ENCODE peak calls at places on chromosome X, in four cellular contexts. Z is foreskin melanocyte, F is GM20000, U is T-helper 1 cell. B is an unnamed sample.

GRCh38 chrX:13876652-13877051 is 59.8 kb upstream of the GPM6B start:
- DNase-seq in Z (peak), F (no peak), U (no peak), B (no peak)

GRCh38 chrX:28717864-28718263 is 130.6 kb downstream of the IL1RAPL1 start:
- DNase-seq in Z (no peak), F (no peak), U (no peak), B (no peak)

GRCh38 chrX:6228720-6229119 is at the start of gene NLGN4X:
- DNase-seq in Z (no peak), F (no peak), U (no peak), B (no peak)

GRCh38 chrX:21176927-21177571 is 197.2 kb upstream of the CNKSR2 start:
- DNase-seq in Z (no peak), F (no peak), U (no peak), B (no peak)

GRCh38 chrX:47321386-47321785 is 49.0 kb upstream of the ZNF157 start:
- DNase-seq in Z (no peak), F (no peak), U (no peak), B (no peak)

GRCh38 chrX:69285881-69286545 is 120.8 kb upstream of the PJA1 start:
- DNase-seq in Z (peak), F (peak), U (no peak), B (peak)

GRCh38 chrX:106952988-106953387 is 32.8 kb downstream of the CLDN2 start:
- DNase-seq in Z (no peak), F (no peak), U (no peak), B (no peak)

GRCh38 chrX:103626855-103627254 is 1.9 kb upstream of the TCEAL1 start:
- DNase-seq in Z (no peak), F (no peak), U (no peak), B (no peak)

GRCh38 chrX:2584216-2584615 is 83.4 kb upstream of the DHRSX start:
- DNase-seq in Z (no peak), F (peak), U (no peak), B (peak)

GRCh38 chrX:151970661-151971060 is 3.8 kb downstream of the GABRE start:
- DNase-seq in Z (no peak), F (no peak), U (no peak), B (no peak)

GRCh38 chrX:136457303-136457917 is 30.3 kb upstream of the BRS3 start:
- DNase-seq in Z (no peak), F (no peak), U (no peak), B (no peak)

GRCh38 chrX:87526281-87526680 is 8.7 kb downstream of the KLHL4 start:
- DNase-seq in Z (no peak), F (no peak), U (no peak), B (no peak)

GRCh38 chrX:11509786-11510185 is 155.9 kb downstream of the ARHGAP6 start:
- DNase-seq in Z (no peak), F (no peak), U (no peak), B (no peak)

GRCh38 chrX:20433376-20433775 is 166.7 kb upstream of the RPS6KA3 start:
- DNase-seq in Z (no peak), F (no peak), U (no peak), B (no peak)

GRCh38 chrX:65894138-65894537 is 145.7 kb downstream of the VSIG4 start:
- DNase-seq in Z (no peak), F (no peak), U (no peak), B (no peak)

GRCh38 chrX:131650637-131651410 is 107.0 kb downstream of the OR13H1 start:
- DNase-seq in Z (no peak), F (no peak), U (no peak), B (no peak)

GRCh38 chrX:125622899-125623298 is 303.2 kb downstream of the TEX13C start:
- DNase-seq in Z (no peak), F (no peak), U (no peak), B (no peak)

GRCh38 chrX:2793752-2794151 is 35.0 kb upstream of the GYG2 start:
- DNase-seq in Z (no peak), F (no peak), U (no peak), B (no peak)

GRCh38 chrX:71906133-71906532 is 4.5 kb upstream of the NHSL2 start:
- DNase-seq in Z (no peak), F (no peak), U (no peak), B (no peak)

GRCh38 chrX:129755779-129756650 is 17.2 kb downstream of the XPNPEP2 start:
- DNase-seq in Z (no peak), F (no peak), U (no peak), B (no peak)

GRCh38 chrX:100994352-100995281 is 25.1 kb downstream of the ARL13A start:
- DNase-seq in Z (no peak), F (no peak), U (no peak), B (peak)

GRCh38 chrX:121456315-121456714 is 408.9 kb downstream of the GLUD2 start:
- DNase-seq in Z (no peak), F (peak), U (no peak), B (no peak)

GRCh38 chrX:23890933-23891332 is 16.8 kb downstream of the APOO start:
- DNase-seq in Z (no peak), F (no peak), U (no peak), B (no peak)

GRCh38 chrX:106964290-106964689 is 35.7 kb downstream of the MORC4 start:
- DNase-seq in Z (no peak), F (no peak), U (no peak), B (no peak)

GRCh38 chrX:8783100-8784098 is 17.8 kb downstream of the FAM9A start:
- DNase-seq in Z (no peak), F (peak), U (no peak), B (peak)

GRCh38 chrX:40922307-40922706 is 162.9 kb upstream of the USP9X start:
- DNase-seq in Z (no peak), F (no peak), U (no peak), B (no peak)

GRCh38 chrX:8272846-8273245 is 101.8 kb upstream of the VCX2 start:
- DNase-seq in Z (no peak), F (no peak), U (no peak), B (no peak)

GRCh38 chrX:73401591-73402266 is 45.1 kb upstream of the CDX4 start:
- DNase-seq in Z (no peak), F (no peak), U (no peak), B (no peak)

GRCh38 chrX:51144828-51145442 is 187.7 kb upstream of the NUDT10 start:
- DNase-seq in Z (no peak), F (peak), U (no peak), B (peak)

GRCh38 chrX:56798866-56799864 is 70.1 kb downstream of the NBDY start:
- DNase-seq in Z (no peak), F (no peak), U (no peak), B (peak)